ENCODE peak calls at places on chromosomes 4 and X, in six cellular contexts. J is fibroblast of lung, H is sigmoid colon, D is heart left ventricle, Q is GM23338, G is uterus. U is an unnamed sample.

GRCh38 chr4:119521306-119521705 is 107.3 kb downstream of the PDE5A start:
- DNase-seq in J (no peak), H (no peak), D (no peak), Q (no peak), G (no peak), U (no peak)

GRCh38 chr4:7183161-7183560 is 9.2 kb upstream of the SORCS2 start:
- DNase-seq in J (no peak), H (no peak), D (no peak), Q (no peak), G (peak; percentile 3), U (no peak)

GRCh38 chrX:136209016-136209738 is 42.0 kb downstream of the MAP7D3 start:
- DNase-seq in J (peak; percentile 72), H (peak; percentile 84), D (peak; percentile 48), Q (peak; percentile 57), G (peak; percentile 63), U (peak; percentile 66)

GRCh38 chr4:87978656-87979055 is 3.1 kb downstream of the SPP1 start:
- DNase-seq in J (peak; percentile 25), H (no peak), D (no peak), Q (no peak), G (no peak), U (no peak)

GRCh38 chr4:150578745-150579470 is 3.0 kb upstream of the MAB21L2 start:
- DNase-seq in J (peak; percentile 55), H (peak; percentile 85), D (no peak), Q (peak; percentile 77), G (no peak), U (no peak)

GRCh38 chr4:13626492-13627184 is 887 bp downstream of the BOD1L1 start:
- DNase-seq in J (no peak), H (no peak), D (no peak), Q (no peak), G (no peak), U (no peak)

GRCh38 chr4:118270492-118270891 is 82.3 kb downstream of the PRSS12 start:
- DNase-seq in J (peak; percentile 79), H (no peak), D (no peak), Q (peak; percentile 78), G (no peak), U (no peak)

GRCh38 chr4:70613893-70614572 is 14.5 kb upstream of the ENAM start:
- DNase-seq in J (peak; percentile 41), H (no peak), D (no peak), Q (no peak), G (no peak), U (no peak)

GRCh38 chrX:30593435-30594200 is 16.1 kb upstream of the TASL start:
- DNase-seq in J (no peak), H (no peak), D (no peak), Q (peak; percentile 16), G (no peak), U (no peak)

GRCh38 chr4:172344266-172344772 is 531.1 kb downstream of the GALNTL6 start:
- DNase-seq in J (no peak), H (no peak), D (no peak), Q (no peak), G (no peak), U (no peak)

GRCh38 chr4:125104616-125105015 is 210.1 kb upstream of the FAT4 start:
- DNase-seq in J (peak; percentile 31), H (no peak), D (no peak), Q (no peak), G (no peak), U (no peak)

GRCh38 chrX:36383491-36383890 is 464.0 kb downstream of the CFAP47 start:
- DNase-seq in J (no peak), H (no peak), D (no peak), Q (no peak), G (no peak), U (no peak)

GRCh38 chr4:57214654-57215411 is 104.6 kb upstream of the IGFBP7 start:
- DNase-seq in J (no peak), H (no peak), D (no peak), Q (no peak), G (no peak), U (no peak)

GRCh38 chr4:6362896-6363295 is 93.2 kb downstream of the WFS1 start:
- DNase-seq in J (peak; percentile 27), H (no peak), D (peak; percentile 33), Q (peak; percentile 78), G (no peak), U (no peak)

GRCh38 chr4:108477527-108478108 is 142.8 kb upstream of the RPL34 start:
- DNase-seq in J (no peak), H (no peak), D (no peak), Q (no peak), G (no peak), U (no peak)

GRCh38 chrX:9340619-9341304 is 124.1 kb upstream of the TBL1X start:
- DNase-seq in J (peak; percentile 48), H (peak; percentile 74), D (peak; percentile 24), Q (peak; percentile 27), G (peak; percentile 45), U (no peak)

GRCh38 chr4:142663828-142664227 is 182.3 kb downstream of the INPP4B start:
- DNase-seq in J (no peak), H (no peak), D (no peak), Q (no peak), G (no peak), U (no peak)

GRCh38 chrX:48785525-48786214 is 720 bp upstream of the GATA1 start:
- DNase-seq in J (no peak), H (no peak), D (no peak), Q (no peak), G (no peak), U (no peak)

GRCh38 chr4:182916483-182917181 is 554 bp downstream of the DCTD start:
- DNase-seq in J (peak; percentile 70), H (peak; percentile 84), D (peak; percentile 71), Q (peak; percentile 50), G (peak; percentile 62), U (peak; percentile 86)

GRCh38 chr4:53012738-53013137 is 150.6 kb downstream of the RASL11B start:
- DNase-seq in J (peak; percentile 48), H (no peak), D (no peak), Q (no peak), G (no peak), U (no peak)

GRCh38 chr4:89221175-89221867 is 86.3 kb downstream of the GPRIN3 start:
- DNase-seq in J (peak; percentile 77), H (no peak), D (no peak), Q (no peak), G (no peak), U (no peak)

GRCh38 chr4:87806520-87806919 is 7.2 kb downstream of the IBSP start:
- DNase-seq in J (peak; percentile 7), H (no peak), D (no peak), Q (no peak), G (no peak), U (no peak)

GRCh38 chr4:112234952-112235609 is 3.5 kb downstream of the AP1AR start:
- DNase-seq in J (peak; percentile 93), H (peak; percentile 74), D (peak; percentile 66), Q (peak; percentile 81), G (peak; percentile 58), U (no peak)

DNA sequence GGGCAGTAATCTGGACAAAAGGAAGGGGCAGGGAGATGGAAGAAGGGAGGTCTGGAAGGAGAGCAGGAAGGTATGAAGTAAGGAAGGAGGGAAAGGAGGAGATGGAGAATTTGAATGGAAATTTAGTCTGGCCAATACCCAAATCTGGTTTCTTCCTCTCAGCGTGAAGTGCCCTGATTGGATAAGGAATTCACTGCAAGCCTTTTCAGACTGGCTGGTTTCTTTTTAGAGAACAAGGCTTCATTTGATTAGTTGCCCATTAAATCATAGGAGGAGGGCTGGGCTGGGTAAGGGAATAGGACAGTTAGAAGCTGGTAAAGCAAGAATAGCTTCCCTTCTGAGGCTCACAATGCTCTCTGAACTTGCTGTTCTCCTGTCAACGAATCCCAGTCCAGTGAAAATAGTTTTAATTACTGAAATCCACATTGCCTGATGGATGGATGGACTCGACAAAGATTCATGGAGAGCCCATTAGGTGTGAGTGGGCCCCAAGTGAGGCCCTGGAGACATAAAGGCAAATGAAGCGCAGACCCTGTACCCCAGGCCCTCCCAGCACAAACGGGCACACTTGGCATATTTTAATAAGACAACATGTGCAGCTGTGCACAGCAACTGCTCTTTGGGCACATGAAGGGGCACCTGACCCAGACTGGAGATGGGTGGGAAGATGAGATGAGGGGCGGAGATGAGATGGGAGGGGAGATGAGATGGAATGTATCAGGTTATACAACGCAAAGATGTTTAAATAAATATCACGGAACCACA is 347.1 kb upstream of the GATB start:
- DNase-seq in J (no peak), H (no peak), D (no peak), Q (no peak), G (no peak), U (no peak)
- H3K27ac ChIP-seq in J (no peak overlapping the region), H (no peak overlapping the region), D (no peak overlapping the region), Q (no peak overlapping the region), G (no peak overlapping the region), U (no peak overlapping the region)

DNA sequence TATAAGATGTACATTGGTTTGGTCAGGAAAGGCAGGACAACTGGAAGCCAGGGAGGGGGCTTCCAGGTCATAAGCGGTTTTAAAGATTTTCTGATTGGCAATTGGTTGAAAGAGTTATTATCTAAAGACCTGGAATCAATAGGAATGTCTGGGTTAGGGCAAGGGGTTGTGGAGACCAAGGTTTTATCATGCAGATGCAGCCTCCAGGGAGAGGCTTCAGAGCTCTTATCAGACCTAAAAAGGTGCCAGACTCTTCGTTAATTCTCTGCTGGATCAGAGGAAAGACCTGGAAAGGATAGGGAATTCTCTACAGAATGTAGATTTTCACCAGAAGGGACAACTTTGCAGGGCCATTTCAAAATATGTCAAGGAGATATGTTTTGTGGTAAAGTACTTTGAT is 62.8 kb downstream of the BEX3 start:
- DNase-seq in J (no peak), H (no peak), D (no peak), Q (peak; percentile 34), G (no peak), U (no peak)
- H3K4me1 ChIP-seq in J (no peaks in the 10 kb centered on the region), H (no peaks in the 10 kb centered on the region), D (no peaks in the 10 kb centered on the region), Q (peaks cover 25% of the 10 kb centered on the region), G (no peaks in the 10 kb centered on the region), U (no peaks in the 10 kb centered on the region)

GRCh38 chr4:139278956-139279722 is 886 bp downstream of the MGARP start:
- DNase-seq in J (peak; percentile 27), H (no peak), D (no peak), Q (peak; percentile 53), G (no peak), U (no peak)

GRCh38 chr4:139278450-139278849 is 1.6 kb downstream of the MGARP start:
- DNase-seq in J (peak; percentile 31), H (no peak), D (no peak), Q (no peak), G (no peak), U (no peak)

GRCh38 chr4:139279723-139280620 is at the start of gene MGARP:
- DNase-seq in J (peak; percentile 28), H (no peak), D (peak; percentile 26), Q (peak; percentile 93), G (peak; percentile 54), U (peak; percentile 70)

GRCh38 chr4:139282375-139283075 is 2.5 kb upstream of the MGARP start:
- DNase-seq in J (no peak), H (no peak), D (no peak), Q (no peak), G (no peak), U (no peak)

GRCh38 chr4:139281212-139281611 is 1.2 kb upstream of the MGARP start:
- DNase-seq in J (no peak), H (no peak), D (no peak), Q (no peak), G (no peak), U (no peak)
- TF ChIP-seq CTCF in J (no peak), H (no peak), D (no peak), Q (peak; percentile 44), G (no peak), U (peak; percentile 5)

DNA sequence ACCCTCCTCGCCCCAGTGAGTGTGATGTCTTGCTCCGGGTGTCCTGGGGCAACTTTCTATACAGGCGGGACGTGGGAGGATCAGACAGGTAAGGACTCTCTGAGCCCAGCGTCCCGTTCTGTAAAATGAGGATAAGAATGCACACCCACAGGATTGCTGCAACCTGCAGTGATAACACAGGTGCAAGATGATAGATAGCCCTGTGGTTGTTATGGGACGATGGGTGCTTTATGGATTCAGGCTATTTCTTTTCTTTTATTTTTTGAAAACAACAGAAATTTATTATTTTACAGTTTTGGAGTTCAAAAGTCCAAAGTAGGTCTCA is 28.6 kb downstream of the BEX3 start:
- DNase-seq in J (no peak), H (no peak), D (no peak), Q (no peak), G (no peak), U (no peak)
- H3K27ac ChIP-seq in J (peak overlapping the region; percentile 94), H (no peak overlapping the region), D (peak overlapping the region; percentile 39), Q (no peak overlapping the region), G (no peak overlapping the region), U (peak overlapping the region; percentile 63)